ENCODE peak calls at places on chromosomes 7 and 10, in four cellular contexts. One of them, this sample, is unnamed.

GRCh38 chr10:5198386-5198785 is 1.7 kb downstream of the AKR1C4 start:
- DNase-seq in HepG2: no peak
- DNase-seq in HEK293T: no peak
- DNase-seq in GM12878: no peak
- DNase-seq in this sample: no peak

GRCh38 chr7:103735377-103735776 is 254.1 kb downstream of the RELN start:
- DNase-seq in HepG2: peak
- DNase-seq in HEK293T: no peak
- DNase-seq in GM12878: no peak
- DNase-seq in this sample: no peak

GRCh38 chr10:101020427-101020826 is 10.5 kb downstream of the PDZD7 start:
- DNase-seq in HepG2: no peak
- DNase-seq in HEK293T: no peak
- DNase-seq in GM12878: no peak
- DNase-seq in this sample: no peak

GRCh38 chr10:97333351-97333600 is 1.3 kb downstream of the FRAT2 start:
- DNase-seq in HepG2: no peak
- DNase-seq in HEK293T: peak
- DNase-seq in GM12878: no peak
- DNase-seq in this sample: no peak

GRCh38 chr7:117873056-117873932 is at the start of gene CTTNBP2:
- DNase-seq in HepG2: no peak
- DNase-seq in HEK293T: peak
- DNase-seq in GM12878: no peak
- DNase-seq in this sample: no peak

GRCh38 chr10:97030894-97031293 is 154.9 kb downstream of the SLIT1 start:
- DNase-seq in HepG2: no peak
- DNase-seq in HEK293T: no peak
- DNase-seq in GM12878: no peak
- DNase-seq in this sample: no peak

GRCh38 chr10:74036474-74036873 is 38.6 kb downstream of the VCL start:
- DNase-seq in HepG2: no peak
- DNase-seq in HEK293T: no peak
- DNase-seq in GM12878: no peak
- DNase-seq in this sample: no peak

GRCh38 chr10:6195376-6195775 is 7.4 kb upstream of the PFKFB3 start:
- DNase-seq in HepG2: no peak
- DNase-seq in HEK293T: no peak
- DNase-seq in GM12878: no peak
- DNase-seq in this sample: no peak

GRCh38 chr7:87359366-87359765 is 13.9 kb downstream of the CROT start:
- DNase-seq in HepG2: no peak
- DNase-seq in HEK293T: no peak
- DNase-seq in GM12878: no peak
- DNase-seq in this sample: no peak

GRCh38 chr7:22351878-22352277 is 5.1 kb downstream of the RAPGEF5 start:
- DNase-seq in HepG2: no peak
- DNase-seq in HEK293T: no peak
- DNase-seq in GM12878: no peak
- DNase-seq in this sample: no peak

GRCh38 chr7:85074992-85075391 is 111.9 kb downstream of the SEMA3D start:
- DNase-seq in HepG2: no peak
- DNase-seq in HEK293T: no peak
- DNase-seq in GM12878: no peak
- DNase-seq in this sample: no peak

GRCh38 chr10:63120554-63120953 is 12.6 kb upstream of the NRBF2 start:
- DNase-seq in HepG2: no peak
- DNase-seq in HEK293T: no peak
- DNase-seq in GM12878: no peak
- DNase-seq in this sample: no peak

GRCh38 chr10:7525314-7526016 is 114.6 kb upstream of the SFMBT2 start:
- DNase-seq in HepG2: peak
- DNase-seq in HEK293T: peak
- DNase-seq in GM12878: peak
- DNase-seq in this sample: peak

GRCh38 chr7:151275813-151276577 is 27.5 kb upstream of the SMARCD3 start:
- DNase-seq in HepG2: no peak
- DNase-seq in HEK293T: no peak
- DNase-seq in GM12878: no peak
- DNase-seq in this sample: no peak

GRCh38 chr7:151727579-151728285 is 149.2 kb downstream of the PRKAG2 start:
- DNase-seq in HepG2: no peak
- DNase-seq in HEK293T: peak
- DNase-seq in GM12878: no peak
- DNase-seq in this sample: peak

GRCh38 chr10:14975672-14976273 is 16.6 kb downstream of the MEIG1 start:
- DNase-seq in HepG2: no peak
- DNase-seq in HEK293T: no peak
- DNase-seq in GM12878: no peak
- DNase-seq in this sample: peak

GRCh38 chr7:129906700-129907099 is 46.1 kb downstream of the UBE2H start:
- DNase-seq in HepG2: peak
- DNase-seq in HEK293T: no peak
- DNase-seq in GM12878: no peak
- DNase-seq in this sample: no peak

GRCh38 chr10:74705361-74705980 is 120.9 kb upstream of the KAT6B start:
- DNase-seq in HepG2: no peak
- DNase-seq in HEK293T: no peak
- DNase-seq in GM12878: no peak
- DNase-seq in this sample: no peak

GRCh38 chr10:19964625-19965024 is 148.4 kb downstream of the PLXDC2 start:
- DNase-seq in HepG2: no peak
- DNase-seq in HEK293T: no peak
- DNase-seq in GM12878: no peak
- DNase-seq in this sample: no peak

GRCh38 chr7:111783867-111784266 is 221.6 kb upstream of the IMMP2L start:
- DNase-seq in HepG2: no peak
- DNase-seq in HEK293T: no peak
- DNase-seq in GM12878: no peak
- DNase-seq in this sample: no peak

GRCh38 chr10:129938460-129938859 is 25.6 kb downstream of the EBF3 start:
- DNase-seq in HepG2: no peak
- DNase-seq in HEK293T: no peak
- DNase-seq in GM12878: no peak
- DNase-seq in this sample: no peak

GRCh38 chr7:5773661-5774086 is 7.8 kb downstream of the RNF216 start:
- DNase-seq in HepG2: peak
- DNase-seq in HEK293T: no peak
- DNase-seq in GM12878: no peak
- DNase-seq in this sample: peak

GRCh38 chr7:106952658-106953231 is 87.7 kb downstream of the PIK3CG start:
- DNase-seq in HepG2: no peak
- DNase-seq in HEK293T: no peak
- DNase-seq in GM12878: no peak
- DNase-seq in this sample: peak

GRCh38 chr7:137878333-137878961 is 31.7 kb upstream of the DGKI start:
- DNase-seq in HepG2: no peak
- DNase-seq in HEK293T: no peak
- DNase-seq in GM12878: no peak
- DNase-seq in this sample: no peak

GRCh38 chr7:42170724-42171123 is 66.3 kb downstream of the GLI3 start:
- DNase-seq in HepG2: no peak
- DNase-seq in HEK293T: no peak
- DNase-seq in GM12878: no peak
- DNase-seq in this sample: no peak

GRCh38 chr10:59434463-59435326 is 72.3 kb upstream of the FAM13C start:
- DNase-seq in HepG2: no peak
- DNase-seq in HEK293T: no peak
- DNase-seq in GM12878: no peak
- DNase-seq in this sample: no peak

GRCh38 chr7:79227035-79227434 is 226.4 kb downstream of the MAGI2 start:
- DNase-seq in HepG2: no peak
- DNase-seq in HEK293T: no peak
- DNase-seq in GM12878: no peak
- DNase-seq in this sample: no peak

GRCh38 chr10:81426722-81427121 is 448.3 kb upstream of the NRG3 start:
- DNase-seq in HepG2: no peak
- DNase-seq in HEK293T: no peak
- DNase-seq in GM12878: no peak
- DNase-seq in this sample: no peak

DNA sequence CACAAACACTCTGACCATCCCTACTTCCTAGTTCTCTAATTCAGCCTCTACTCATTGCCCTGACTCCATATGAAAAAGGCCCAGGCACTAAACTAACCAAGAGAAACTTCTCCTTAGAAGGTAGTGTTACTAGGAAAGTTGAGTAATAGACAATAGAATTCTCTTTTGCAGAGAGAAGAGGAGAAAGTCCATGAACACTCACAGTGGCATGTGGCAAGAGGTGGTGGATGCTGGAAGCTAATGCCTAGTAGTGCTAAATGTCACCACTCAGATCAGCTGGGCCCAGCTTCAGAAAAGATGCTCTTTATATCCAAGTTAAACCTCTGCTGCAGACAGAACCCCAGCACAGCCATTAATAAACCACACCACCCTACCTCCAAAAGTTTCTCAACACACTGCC is 58.2 kb downstream of the SORBS1 start:
- DNase-seq in HepG2: peak
- DNase-seq in HEK293T: no peak
- DNase-seq in GM12878: no peak
- DNase-seq in this sample: no peak
- TF ChIP-seq FOXK2 in HepG2: no peak
- TF ChIP-seq FOXK2 in HEK293T: no peak
- TF ChIP-seq FOXK2 in GM12878: no peak
- TF ChIP-seq FOXK2 in this sample: no peak

GRCh38 chr10:86248062-86248461 is 118.5 kb downstream of the GRID1 start:
- DNase-seq in HepG2: no peak
- DNase-seq in HEK293T: no peak
- DNase-seq in GM12878: no peak
- DNase-seq in this sample: no peak
- TF ChIP-seq FOXK2 in HepG2: no peak
- TF ChIP-seq FOXK2 in HEK293T: no peak
- TF ChIP-seq FOXK2 in GM12878: no peak
- TF ChIP-seq FOXK2 in this sample: no peak

DNA sequence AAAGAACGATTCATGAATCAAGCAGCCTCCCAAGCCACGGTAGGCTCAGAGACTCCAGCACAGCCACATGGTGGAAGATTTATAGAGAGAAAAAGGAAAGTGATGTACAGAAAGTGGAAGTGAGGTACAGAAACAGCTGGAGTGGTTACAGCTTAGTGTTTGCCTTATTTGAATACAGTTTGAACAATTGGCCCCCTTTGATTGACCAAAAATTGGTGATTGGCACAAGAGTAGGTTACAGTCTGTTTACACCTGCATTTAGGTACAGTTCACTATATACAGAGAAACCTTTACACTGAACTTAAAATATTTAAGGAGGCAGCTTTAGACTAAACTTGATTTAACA is 136.4 kb upstream of the ASAH2 start:
- DNase-seq in HepG2: no peak
- DNase-seq in HEK293T: no peak
- DNase-seq in GM12878: no peak
- DNase-seq in this sample: no peak
- TF ChIP-seq FOXK2 in HepG2: no peak
- TF ChIP-seq FOXK2 in HEK293T: no peak
- TF ChIP-seq FOXK2 in GM12878: no peak
- TF ChIP-seq FOXK2 in this sample: no peak

DNA sequence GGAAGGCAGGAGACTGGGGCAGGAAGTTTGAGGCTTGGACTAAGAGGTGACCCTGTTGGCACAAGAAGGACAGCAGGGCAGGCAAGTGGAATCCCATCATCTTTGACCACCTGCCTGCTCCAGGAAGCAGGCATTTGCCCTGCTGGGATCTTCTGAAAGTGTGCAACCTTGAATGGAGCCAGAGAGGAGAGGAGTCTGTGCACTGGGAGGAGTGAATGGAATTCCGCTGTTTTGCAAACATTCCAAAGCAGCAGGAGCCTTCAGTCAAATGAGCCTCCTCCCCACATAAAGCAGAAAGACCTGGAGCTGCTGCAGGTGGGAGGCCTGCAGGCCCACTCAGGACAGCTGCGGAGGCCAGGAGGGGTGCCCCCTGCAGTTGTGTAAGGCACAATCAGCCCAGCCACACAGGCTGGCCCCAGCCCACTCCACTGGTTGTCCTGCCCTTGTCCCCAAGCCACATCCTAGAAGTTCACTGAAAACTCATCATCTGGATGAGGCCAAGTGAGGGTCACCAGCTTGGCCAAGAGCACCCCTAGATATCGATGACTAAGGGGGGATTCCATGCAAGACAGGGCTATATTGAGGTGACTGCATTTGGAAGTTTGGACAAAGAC is 249.5 kb downstream of the RPS24 start:
- DNase-seq in HepG2: peak
- DNase-seq in HEK293T: no peak
- DNase-seq in GM12878: no peak
- DNase-seq in this sample: no peak
- TF ChIP-seq FOXK2 in HepG2: no peak
- TF ChIP-seq FOXK2 in HEK293T: no peak
- TF ChIP-seq FOXK2 in GM12878: no peak
- TF ChIP-seq FOXK2 in this sample: no peak

GRCh38 chr10:125083576-125083920 is 76.8 kb downstream of the CTBP2 start:
- DNase-seq in HepG2: no peak
- DNase-seq in HEK293T: no peak
- DNase-seq in GM12878: no peak
- DNase-seq in this sample: no peak

GRCh38 chr10:125086716-125087115 is 73.6 kb downstream of the CTBP2 start:
- DNase-seq in HepG2: no peak
- DNase-seq in HEK293T: no peak
- DNase-seq in GM12878: no peak
- DNase-seq in this sample: no peak

GRCh38 chr10:125085281-125085680 is 75.1 kb downstream of the CTBP2 start:
- DNase-seq in HepG2: no peak
- DNase-seq in HEK293T: no peak
- DNase-seq in GM12878: no peak
- DNase-seq in this sample: no peak

GRCh38 chr10:125082881-125083575 is 77.3 kb downstream of the CTBP2 start:
- DNase-seq in HepG2: no peak
- DNase-seq in HEK293T: no peak
- DNase-seq in GM12878: no peak
- DNase-seq in this sample: no peak

DNA sequence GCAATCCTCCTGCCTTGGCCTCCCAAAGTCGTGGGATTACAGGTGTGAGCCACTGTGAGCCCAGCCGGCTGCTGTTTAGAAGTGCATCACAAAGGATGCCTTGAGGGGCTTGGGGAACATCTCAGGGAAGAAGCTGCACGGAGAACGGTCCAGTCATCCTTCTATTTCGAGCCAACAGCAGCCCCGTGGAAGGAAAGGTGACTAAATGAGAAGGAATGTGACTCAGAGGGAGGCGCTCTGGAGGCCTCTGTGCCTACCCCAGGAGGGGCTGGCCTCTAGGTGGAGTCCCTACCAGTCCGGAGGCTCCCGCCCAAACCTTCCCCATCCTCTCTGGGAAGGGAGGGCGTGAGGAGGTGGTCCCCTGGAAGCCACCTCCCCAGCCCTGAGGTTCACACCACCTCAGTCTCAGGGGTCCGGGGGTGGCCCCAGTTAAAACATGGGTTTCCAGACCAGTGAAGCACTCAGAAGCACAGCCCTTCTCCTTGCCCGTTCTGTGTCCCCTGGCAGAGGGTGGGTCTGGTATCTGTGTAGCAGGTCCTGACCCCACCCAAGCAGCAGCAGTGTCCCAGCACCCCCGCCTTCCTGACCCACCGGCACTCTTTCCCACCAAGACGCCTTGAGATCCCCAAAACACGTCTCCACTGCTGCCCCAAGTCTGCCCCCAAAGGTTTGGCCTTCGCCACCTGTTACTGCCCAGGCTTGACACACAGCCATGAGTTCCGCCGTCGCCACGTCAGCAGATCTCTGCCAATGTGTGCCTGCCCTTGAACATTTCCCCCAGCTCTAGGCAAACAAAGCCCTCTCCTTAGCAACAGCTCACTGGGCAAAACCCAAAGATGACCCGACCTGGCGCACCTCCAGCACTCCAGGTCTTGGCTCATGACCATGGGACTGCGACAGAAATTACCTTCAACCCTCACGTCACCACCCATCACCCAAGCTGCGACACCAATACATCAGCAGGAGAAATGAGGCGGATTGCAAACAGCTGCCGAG is 75.9 kb downstream of the CTBP2 start:
- DNase-seq in HepG2: peak
- DNase-seq in HEK293T: peak
- DNase-seq in GM12878: no peak
- DNase-seq in this sample: no peak
- TF ChIP-seq FOXK2 in HepG2: no peak
- TF ChIP-seq FOXK2 in HEK293T: no peak
- TF ChIP-seq FOXK2 in GM12878: no peak
- TF ChIP-seq FOXK2 in this sample: no peak

This sample was measured in K562.